ENCODE peak calls at places on chromosomes 1 and 21, in four cellular contexts. One of them, this sample, is unnamed.

GRCh38 chr1:78601068-78601467 is 19.2 kb upstream of the IFI44L start:
- DNase-seq in HepG2: no peak
- DNase-seq in K562: no peak
- DNase-seq in WTC11: no peak
- DNase-seq in this sample: no peak

GRCh38 chr1:3282656-3283430 is 171.6 kb upstream of the ARHGEF16 start:
- DNase-seq in WTC11: no peak
- DNase-seq in K562: no peak
- DNase-seq in HepG2: no peak
- DNase-seq in this sample: no peak

GRCh38 chr21:35649186-35649585 is 411.1 kb downstream of the SETD4 start:
- DNase-seq in K562: no peak
- DNase-seq in WTC11: no peak
- DNase-seq in HepG2: no peak
- DNase-seq in this sample: no peak

GRCh38 chr1:168234846-168235547 is 9.2 kb downstream of the SFT2D2 start:
- DNase-seq in WTC11: peak
- DNase-seq in HepG2: peak
- DNase-seq in K562: peak
- DNase-seq in this sample: no peak

GRCh38 chr21:36936361-36937135 is 29.9 kb downstream of the HLCS start:
- DNase-seq in WTC11: no peak
- DNase-seq in HepG2: no peak
- DNase-seq in K562: no peak
- DNase-seq in this sample: no peak

GRCh38 chr1:207966521-207966920 is 55.6 kb upstream of the CD34 start:
- DNase-seq in K562: no peak
- DNase-seq in HepG2: no peak
- DNase-seq in WTC11: no peak
- DNase-seq in this sample: no peak

GRCh38 chr1:167659440-167659839 is 29.4 kb downstream of the RCSD1 start:
- DNase-seq in WTC11: no peak
- DNase-seq in K562: peak
- DNase-seq in HepG2: no peak
- DNase-seq in this sample: no peak

GRCh38 chr1:115807723-115808122 is 33.2 kb downstream of the NHLH2 start:
- DNase-seq in HepG2: peak
- DNase-seq in WTC11: peak
- DNase-seq in K562: peak
- DNase-seq in this sample: peak

GRCh38 chr21:44994581-44995171 is 54.8 kb downstream of the SLX9 start:
- DNase-seq in K562: no peak
- DNase-seq in HepG2: no peak
- DNase-seq in WTC11: no peak
- DNase-seq in this sample: no peak

GRCh38 chr1:56094168-56094567 is 485.2 kb downstream of the PLPP3 start:
- DNase-seq in WTC11: no peak
- DNase-seq in HepG2: no peak
- DNase-seq in K562: no peak
- DNase-seq in this sample: no peak

GRCh38 chr1:233354983-233355382 is 27.5 kb downstream of the MAP3K21 start:
- DNase-seq in WTC11: no peak
- DNase-seq in K562: no peak
- DNase-seq in HepG2: no peak
- DNase-seq in this sample: no peak

GRCh38 chr1:158833269-158833668 is 2.1 kb downstream of the MNDA start:
- DNase-seq in HepG2: no peak
- DNase-seq in WTC11: no peak
- DNase-seq in K562: no peak
- DNase-seq in this sample: no peak

GRCh38 chr1:229884765-229885164 is 182.3 kb upstream of the GALNT2 start:
- DNase-seq in HepG2: no peak
- DNase-seq in K562: no peak
- DNase-seq in WTC11: peak
- DNase-seq in this sample: no peak

GRCh38 chr21:27532081-27532480 is 565.2 kb upstream of the ADAMTS5 start:
- DNase-seq in HepG2: peak
- DNase-seq in K562: no peak
- DNase-seq in WTC11: no peak
- DNase-seq in this sample: no peak

GRCh38 chr1:147504801-147505303 is 36.4 kb upstream of the BCL9 start:
- DNase-seq in K562: peak
- DNase-seq in HepG2: no peak
- DNase-seq in WTC11: peak
- DNase-seq in this sample: no peak

GRCh38 chr1:26161408-26162219 is 2.7 kb downstream of the FAM110D start:
- DNase-seq in HepG2: no peak
- DNase-seq in WTC11: peak
- DNase-seq in K562: peak
- DNase-seq in this sample: no peak

GRCh38 chr1:228514421-228514820 is 27.2 kb downstream of the RNF187 start:
- DNase-seq in HepG2: no peak
- DNase-seq in K562: no peak
- DNase-seq in WTC11: no peak
- DNase-seq in this sample: no peak

GRCh38 chr1:51518033-51518729 is 885 bp downstream of the EPS15 start:
- DNase-seq in HepG2: peak
- DNase-seq in K562: peak
- DNase-seq in WTC11: peak
- DNase-seq in this sample: peak

GRCh38 chr1:50978144-50978851 is 8.3 kb downstream of the CDKN2C start:
- DNase-seq in HepG2: peak
- DNase-seq in WTC11: peak
- DNase-seq in K562: peak
- DNase-seq in this sample: no peak

GRCh38 chr1:11485191-11485590 is 6.2 kb downstream of the DISP3 start:
- DNase-seq in HepG2: no peak
- DNase-seq in K562: no peak
- DNase-seq in WTC11: no peak
- DNase-seq in this sample: no peak

DNA sequence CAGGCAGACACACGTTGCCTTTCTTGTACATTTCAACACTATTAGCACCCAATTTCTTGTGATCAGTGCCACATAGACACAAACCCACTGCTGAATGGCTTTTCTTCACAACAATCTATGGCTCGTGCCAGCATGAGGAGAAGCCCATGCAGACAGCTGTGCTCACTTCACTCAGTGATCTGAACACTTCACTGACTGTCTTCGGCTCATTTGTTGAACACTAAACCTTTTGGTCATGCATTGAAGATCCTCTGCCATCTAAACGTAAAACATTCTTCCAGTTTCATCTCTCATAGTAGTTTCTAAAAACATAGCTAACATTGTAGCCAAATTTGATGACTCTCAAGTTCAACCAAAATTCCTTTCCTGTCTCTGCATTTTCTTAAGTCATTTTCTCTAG is 331.0 kb upstream of the ZP4 start:
- DNase-seq in HepG2: no peak
- DNase-seq in WTC11: no peak
- DNase-seq in K562: no peak
- DNase-seq in this sample: no peak
- TF ChIP-seq NR2C2 in HepG2: no peak
- TF ChIP-seq NR2C2 in WTC11: no peak
- TF ChIP-seq NR2C2 in K562: no peak
- TF ChIP-seq NR2C2 in this sample: no peak

GRCh38 chr1:186404454-186405051 is 28.9 kb downstream of the ODR4 start:
- DNase-seq in HepG2: peak
- DNase-seq in K562: peak
- DNase-seq in WTC11: no peak
- DNase-seq in this sample: no peak
- TF ChIP-seq NR2C2 in HepG2: no peak
- TF ChIP-seq NR2C2 in K562: no peak
- TF ChIP-seq NR2C2 in WTC11: no peak
- TF ChIP-seq NR2C2 in this sample: no peak

GRCh38 chr1:63327417-63328139 is 5.2 kb downstream of the FOXD3 start:
- DNase-seq in HepG2: peak
- DNase-seq in K562: peak
- DNase-seq in WTC11: peak
- DNase-seq in this sample: no peak
- TF ChIP-seq NR2C2 in HepG2: no peak
- TF ChIP-seq NR2C2 in K562: no peak
- TF ChIP-seq NR2C2 in WTC11: no peak
- TF ChIP-seq NR2C2 in this sample: no peak

GRCh38 chr1:119871881-119872280 is 24.4 kb downstream of the ADAM30 start:
- DNase-seq in WTC11: no peak
- DNase-seq in HepG2: no peak
- DNase-seq in K562: no peak
- DNase-seq in this sample: no peak
- TF ChIP-seq NR2C2 in WTC11: no peak
- TF ChIP-seq NR2C2 in HepG2: no peak
- TF ChIP-seq NR2C2 in K562: no peak
- TF ChIP-seq NR2C2 in this sample: no peak

GRCh38 chr1:187245201-187245600 is 416.5 kb downstream of the PLA2G4A start:
- DNase-seq in K562: no peak
- DNase-seq in WTC11: no peak
- DNase-seq in HepG2: no peak
- DNase-seq in this sample: no peak
- TF ChIP-seq NR2C2 in K562: no peak
- TF ChIP-seq NR2C2 in WTC11: no peak
- TF ChIP-seq NR2C2 in HepG2: no peak
- TF ChIP-seq NR2C2 in this sample: no peak

This sample was measured in GM12878.